ENCODE peak calls at places on chromosomes 2 and 18, in six cellular contexts. R is choroid plexus epithelial cell, C is GM10248, A is mesothelial cell of epicardium, B is WTC11, U is glutamatergic neuron. S is an unnamed sample.
A peak's percentile ranks its signal among the peaks of the same experiment; 100 is the strongest.

GRCh38 chr2:58039170-58039611 is 7.4 kb upstream of the VRK2 start:
- DNase-seq in B (no peak), U (no peak), C (no peak), A (no peak), R (peak; percentile 68), S (no peak)

GRCh38 chr2:237931205-237931721 is 35.6 kb upstream of the UBE2F start:
- DNase-seq in R (peak; percentile 70), C (no peak), B (no peak), U (no peak), A (no peak), S (no peak)

GRCh38 chr2:34178482-34178881 is 579.4 kb upstream of the FAM98A start:
- DNase-seq in A (no peak), C (no peak), B (no peak), U (no peak), R (no peak), S (no peak)

GRCh38 chr2:119837759-119838158 is 78.0 kb downstream of the PTPN4 start:
- DNase-seq in U (no peak), B (no peak), R (no peak), A (no peak), C (no peak), S (no peak)

GRCh38 chr2:182682210-182682609 is 33.8 kb upstream of the DNAJC10 start:
- DNase-seq in B (no peak), A (no peak), U (no peak), R (no peak), C (no peak), S (no peak)

GRCh38 chr2:151053661-151053990 is 208.0 kb downstream of the RBM43 start:
- DNase-seq in A (no peak), C (no peak), U (no peak), B (no peak), R (no peak), S (no peak)

GRCh38 chr2:176227874-176228273 is 39.4 kb downstream of the HOXD1 start:
- DNase-seq in R (no peak), U (no peak), A (no peak), B (no peak), C (no peak), S (no peak)

GRCh38 chr2:127305985-127306585 is 12.1 kb upstream of the ERCC3 start:
- DNase-seq in A (no peak), R (peak; percentile 22), U (no peak), C (no peak), B (no peak), S (no peak)

GRCh38 chr18:43620936-43621335 is 343.6 kb upstream of the SYT4 start:
- DNase-seq in R (peak; percentile 46), B (no peak), A (no peak), C (peak; percentile 21), U (no peak), S (no peak)

GRCh38 chr18:62107881-62108280 is 79.0 kb downstream of the PIGN start:
- DNase-seq in C (no peak), A (no peak), U (no peak), B (no peak), R (no peak), S (no peak)

DNA sequence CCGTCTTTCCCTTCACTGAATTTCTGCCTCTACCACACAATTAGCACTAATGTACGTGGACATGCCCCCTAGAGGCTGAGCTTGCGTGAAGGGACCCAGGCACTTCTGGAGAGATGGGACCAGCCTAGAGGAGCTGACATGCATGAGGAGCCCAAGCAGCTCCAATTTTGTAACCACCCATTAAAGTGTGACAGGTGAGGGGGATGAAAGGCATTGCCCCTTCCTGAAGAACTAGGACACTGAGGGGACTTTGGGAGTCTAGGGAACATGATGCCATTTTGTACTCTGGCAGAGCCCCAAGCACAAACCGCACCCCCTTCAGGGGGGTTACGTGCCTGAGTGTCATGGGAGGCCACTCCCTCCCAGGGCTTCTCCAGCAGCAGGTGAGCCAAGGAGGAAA is 63.6 kb downstream of the HNRNPLL start:
- DNase-seq in C (no peak), U (no peak), R (no peak), A (no peak), B (no peak), S (no peak)
- TF ChIP-seq CTCF in C (no peak), U (no peak), R (peak; percentile 18), A (no peak), B (no peak), S (no peak)

DNA sequence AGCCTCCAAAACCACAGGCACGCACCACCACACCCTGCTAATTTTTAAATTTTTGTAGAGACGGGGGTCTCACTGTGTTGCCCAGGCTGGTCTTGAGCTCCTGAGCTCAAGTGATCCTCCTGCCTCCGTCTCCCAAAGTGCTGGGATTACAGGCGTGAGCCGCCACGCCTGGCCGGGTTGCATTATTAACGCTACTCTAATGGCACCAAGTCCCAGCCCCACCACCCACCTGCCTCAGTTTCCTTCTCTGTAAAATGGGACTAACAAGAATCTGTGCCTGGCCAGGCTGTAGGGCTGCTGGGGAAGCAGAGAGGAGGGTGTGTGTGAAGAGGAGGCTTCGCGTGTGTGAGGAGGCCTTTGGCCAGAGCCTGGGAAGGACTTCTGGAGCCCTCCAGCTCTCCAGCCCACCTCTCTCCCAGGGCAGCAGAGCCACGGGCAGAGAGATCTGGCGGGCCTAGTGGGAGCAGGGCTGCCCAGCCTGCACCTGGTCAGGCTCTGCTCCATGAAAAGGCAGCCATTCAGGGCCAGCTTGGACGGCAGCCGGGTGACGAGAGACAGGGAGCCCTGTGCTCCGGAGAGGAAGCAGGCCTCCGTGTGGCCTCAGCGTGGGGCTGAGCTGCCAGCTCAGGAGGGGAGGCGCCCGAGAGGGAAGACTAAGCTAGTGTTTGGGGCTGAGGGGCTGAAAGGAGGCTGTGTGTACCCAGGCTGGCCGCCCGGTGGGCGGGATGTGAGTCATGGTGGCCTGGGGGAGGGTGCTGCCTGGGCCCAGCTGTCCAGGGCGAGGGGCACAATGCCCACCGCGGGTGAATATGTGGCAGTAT is 7.4 kb upstream of the B3GNT7 start:
- DNase-seq in R (peak; percentile 33), C (no peak), B (peak; percentile 25), U (no peak), A (no peak), S (peak; percentile 35)
- TF ChIP-seq CTCF in R (peak; percentile 2), C (no peak), B (no peak), U (no peak), A (no peak), S (no peak)

GRCh38 chr2:19356545-19357382 is 1.7 kb downstream of the OSR1 start:
- DNase-seq in B (no peak), R (peak; percentile 38), C (peak; percentile 18), U (peak; percentile 23), A (no peak), S (no peak)

GRCh38 chr2:19359456-19359855 is 1.0 kb upstream of the OSR1 start:
- DNase-seq in A (no peak), C (no peak), U (no peak), B (no peak), R (no peak), S (no peak)

GRCh38 chr2:19357383-19358241 is 811 bp downstream of the OSR1 start:
- DNase-seq in U (no peak), A (no peak), R (peak; percentile 58), B (peak; percentile 42), C (peak; percentile 16), S (no peak)

GRCh38 chr2:19359021-19359357 is 566 bp upstream of the OSR1 start:
- DNase-seq in U (no peak), A (no peak), B (no peak), C (no peak), R (no peak), S (no peak)

GRCh38 chr2:19358242-19359020 is at the start of gene OSR1:
- DNase-seq in B (peak; percentile 79), R (peak; percentile 86), U (peak; percentile 57), C (peak; percentile 26), A (no peak), S (peak; percentile 46)
- TF ChIP-seq CTCF in B (no peak), R (no peak), U (no peak), C (no peak), A (no peak), S (no peak)

DNA sequence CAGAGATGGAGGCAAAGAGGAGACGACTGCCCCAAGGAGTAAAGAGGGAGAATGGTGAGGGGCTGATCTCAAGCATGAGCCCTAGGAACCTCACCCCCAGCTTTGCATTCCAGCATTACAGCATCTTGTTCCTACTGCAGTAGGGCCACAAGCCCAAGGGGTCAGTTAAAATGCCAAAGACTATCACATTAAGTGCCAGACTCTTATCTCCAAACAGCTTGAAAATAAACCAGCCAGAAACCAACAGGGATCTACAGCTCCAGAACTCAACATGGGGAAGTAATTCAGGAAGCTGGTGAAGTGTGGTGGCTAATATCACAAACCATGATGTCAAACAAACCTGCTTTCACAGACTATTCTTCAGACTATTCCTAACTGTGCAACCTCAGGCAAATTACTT is 278.4 kb downstream of the TNS1 start:
- DNase-seq in B (no peak), C (no peak), A (no peak), U (no peak), R (no peak), S (no peak)
- TF ChIP-seq CTCF in B (no peak), C (no peak), A (no peak), U (no peak), R (no peak), S (no peak)

GRCh38 chr2:98730851-98731708 is at the start of gene MGAT4A:
- DNase-seq in U (peak; percentile 78), A (peak; percentile 49), R (peak; percentile 11), B (peak; percentile 48), C (peak; percentile 85), S (peak; percentile 47)
- TF ChIP-seq CTCF in U (no peak), A (no peak), R (peak; percentile 21), B (no peak), C (no peak), S (peak; percentile 25)

DNA sequence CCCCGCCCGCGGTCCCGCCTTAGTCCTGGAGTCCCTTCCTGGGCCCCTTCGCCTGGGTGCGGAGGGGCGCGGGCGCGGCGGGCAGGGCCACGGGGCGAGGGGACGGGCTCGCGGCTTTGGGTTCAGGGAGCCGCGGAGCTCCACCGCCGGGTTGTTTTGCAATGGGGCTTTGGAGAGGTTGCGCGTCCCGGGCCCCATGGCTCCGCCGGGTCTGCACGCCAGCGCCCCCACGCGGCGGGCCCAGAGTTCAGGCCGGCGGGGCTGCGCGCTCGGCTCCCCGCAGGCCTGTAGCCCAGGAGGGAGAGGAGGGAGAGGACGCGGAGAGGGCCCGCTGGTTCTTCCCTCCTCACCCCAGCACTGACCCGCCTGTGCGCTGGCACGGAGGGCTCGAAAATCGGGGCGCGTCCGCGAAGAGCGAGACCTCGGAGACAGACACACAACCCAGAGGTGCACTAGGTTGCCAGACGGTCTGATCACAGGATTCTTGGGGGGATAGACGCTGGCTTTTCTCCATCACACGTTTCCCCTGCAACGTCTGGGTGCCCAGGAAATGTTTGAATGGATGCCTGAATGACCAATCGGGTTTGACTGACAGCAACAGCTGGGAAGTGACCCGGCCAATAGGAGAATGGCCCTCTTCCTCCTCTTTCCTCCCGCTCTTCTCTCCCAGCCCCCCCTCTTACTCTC is 4.9 kb upstream of the SIX2 start:
- DNase-seq in B (peak; percentile 79), C (peak; percentile 80), A (no peak), U (peak; percentile 77), R (peak; percentile 84), S (peak; percentile 61)
- TF ChIP-seq CTCF in B (peak; percentile 90), C (no peak), A (peak; percentile 75), U (peak; percentile 92), R (peak; percentile 59), S (peak; percentile 79)

GRCh38 chr2:26067980-26068507 is 34.2 kb downstream of the RAB10 start:
- DNase-seq in B (no peak), A (no peak), R (no peak), C (no peak), U (no peak), S (no peak)

GRCh38 chr2:26068602-26069298 is 34.9 kb downstream of the RAB10 start:
- DNase-seq in R (peak; percentile 84), U (no peak), A (no peak), B (no peak), C (peak; percentile 74), S (no peak)

GRCh38 chr2:26061539-26061938 is 27.7 kb downstream of the RAB10 start:
- DNase-seq in U (no peak), C (no peak), A (no peak), B (no peak), R (no peak), S (no peak)

GRCh38 chr2:26067186-26067974 is 33.5 kb downstream of the RAB10 start:
- DNase-seq in A (no peak), C (no peak), B (no peak), U (no peak), R (no peak), S (no peak)

GRCh38 chr2:26064846-26065245 is 31.0 kb downstream of the RAB10 start:
- DNase-seq in A (no peak), U (no peak), R (no peak), B (no peak), C (no peak), S (no peak)
- TF ChIP-seq CTCF in A (no peak), U (no peak), R (no peak), B (no peak), C (no peak), S (no peak)

S was measured in neural crest cell.